ENCODE peak calls at places on chromosome 2, in ten cellular contexts. E is endothelial cell of umbilical vein, A is neuronal stem cell, K is uterus, U is HepG2, N is left ventricle myocardium inferior, X is heart right ventricle, O is tibial nerve, Z is osteoblast, H is psoas muscle. G is an unnamed sample. For H3K36me3, the result is how much of the 10 kb centered on the place peaks cover.

GRCh38 chr2:139911150-139911549 is 1131.0 kb upstream of the NXPH2 start:
- DNase-seq in U (no peak), N (no peak), K (no peak), E (no peak), X (no peak), A (no peak), O (no peak), Z (no peak), H (no peak), G (no peak)

GRCh38 chr2:137151731-137152130 is 386.4 kb downstream of the THSD7B start:
- DNase-seq in O (no peak), K (no peak), Z (no peak), U (peak), E (no peak), A (no peak), X (no peak), N (no peak), H (no peak), G (no peak)

GRCh38 chr2:74593826-74594467 is 39.4 kb downstream of the DOK1 start:
- DNase-seq in Z (no peak), O (no peak), U (peak), A (no peak), E (no peak), K (no peak), X (no peak), N (no peak), H (no peak), G (no peak)

GRCh38 chr2:167192833-167193232 is 304.6 kb downstream of the XIRP2 start:
- DNase-seq in Z (peak), U (no peak), X (no peak), N (no peak), A (no peak), E (no peak), H (no peak), K (no peak), O (no peak), G (no peak)

GRCh38 chr2:186349508-186349907 is 136.6 kb upstream of the ZC3H15 start:
- DNase-seq in E (peak), Z (peak), U (no peak), O (no peak), N (no peak), H (no peak), K (no peak), X (no peak), A (no peak), G (no peak)

GRCh38 chr2:234243871-234244565 is 193.5 kb downstream of the SPP2 start:
- DNase-seq in U (no peak), N (no peak), K (no peak), H (no peak), X (no peak), Z (no peak), A (no peak), O (no peak), E (peak), G (no peak)

GRCh38 chr2:128958241-128958640 is 639.6 kb upstream of the HS6ST1 start:
- DNase-seq in H (no peak), N (no peak), A (no peak), X (no peak), Z (no peak), O (no peak), U (no peak), K (no peak), E (no peak), G (no peak)

GRCh38 chr2:161223139-161223732 is 63.0 kb downstream of the TANK start:
- DNase-seq in O (peak), U (peak), H (no peak), A (no peak), X (no peak), E (peak), Z (no peak), K (no peak), N (no peak), G (no peak)

GRCh38 chr2:7356909-7357584 is 439.8 kb downstream of the RNF144A start:
- DNase-seq in K (no peak), E (no peak), H (no peak), X (no peak), A (no peak), U (peak), N (no peak), Z (no peak), O (no peak), G (no peak)

GRCh38 chr2:199136241-199136640 is 321.5 kb downstream of the SATB2 start:
- DNase-seq in X (no peak), N (no peak), A (no peak), K (no peak), Z (no peak), U (no peak), H (no peak), E (no peak), O (no peak), G (no peak)

GRCh38 chr2:24409166-24409565 is 48.8 kb upstream of the ITSN2 start:
- DNase-seq in H (no peak), K (no peak), U (no peak), A (no peak), O (no peak), X (no peak), N (no peak), Z (peak), E (no peak), G (no peak)

GRCh38 chr2:46236006-46236875 is 61.0 kb upstream of the EPAS1 start:
- DNase-seq in E (no peak), K (no peak), O (no peak), H (no peak), N (no peak), U (no peak), X (no peak), A (no peak), Z (no peak), G (no peak)

GRCh38 chr2:168255866-168256265 is 8.5 kb upstream of the STK39 start:
- DNase-seq in A (no peak), Z (no peak), U (no peak), X (no peak), N (no peak), E (no peak), K (no peak), O (no peak), H (no peak), G (no peak)

GRCh38 chr2:96549967-96550786 is 13.6 kb downstream of the ARID5A start:
- DNase-seq in U (peak), N (peak), K (no peak), X (no peak), E (no peak), Z (peak), A (peak), O (no peak), H (peak), G (no peak)

GRCh38 chr2:239519921-239520585 is 119.2 kb upstream of the HDAC4 start:
- DNase-seq in H (peak), X (no peak), K (no peak), E (no peak), A (no peak), N (peak), O (no peak), Z (no peak), U (no peak), G (no peak)

GRCh38 chr2:183291436-183291835 is 167.2 kb downstream of the NUP35 start:
- DNase-seq in A (no peak), X (no peak), E (no peak), K (no peak), U (no peak), H (no peak), N (no peak), O (no peak), Z (no peak), G (no peak)

GRCh38 chr2:174158003-174158402 is 90.3 kb downstream of the OLA1 start:
- DNase-seq in H (no peak), U (peak), K (no peak), O (peak), Z (no peak), N (no peak), X (peak), E (peak), A (peak), G (no peak)

GRCh38 chr2:56169521-56169920 is 14.3 kb upstream of the CCDC85A start:
- DNase-seq in N (no peak), A (no peak), K (no peak), H (no peak), U (no peak), X (no peak), O (no peak), Z (no peak), E (no peak), G (no peak)

GRCh38 chr2:63424329-63425078 is 163.8 kb downstream of the WDPCP start:
- DNase-seq in A (no peak), E (peak), Z (no peak), U (peak), O (no peak), X (no peak), N (no peak), H (peak), K (no peak), G (no peak)

GRCh38 chr2:46644690-46645385 is 165.5 kb downstream of the TMEM247 start:
- DNase-seq in E (peak), U (no peak), H (no peak), A (no peak), K (no peak), O (no peak), Z (no peak), N (no peak), X (no peak), G (no peak)

GRCh38 chr2:96881349-96882195 is 11.7 kb upstream of the SEMA4C start:
- DNase-seq in Z (no peak), O (no peak), X (no peak), U (no peak), E (no peak), H (no peak), A (no peak), N (no peak), K (no peak), G (no peak)

GRCh38 chr2:17030070-17030469 is 364.4 kb upstream of the CYRIA start:
- DNase-seq in E (no peak), H (no peak), A (no peak), O (no peak), X (no peak), Z (no peak), U (no peak), N (no peak), K (no peak), G (no peak)

GRCh38 chr2:84971799-84972790 is 1.1 kb downstream of the KCMF1 start:
- DNase-seq in O (no peak), Z (peak), K (peak), E (peak), A (no peak), N (peak), X (peak), H (peak), U (no peak), G (peak)

GRCh38 chr2:128584296-128584900 is 265.7 kb upstream of the HS6ST1 start:
- DNase-seq in X (no peak), N (no peak), O (no peak), A (no peak), E (peak), K (no peak), Z (no peak), U (no peak), H (no peak), G (no peak)

GRCh38 chr2:39264733-39265132 is 21.0 kb upstream of the CDKL4 start:
- DNase-seq in A (no peak), K (no peak), E (no peak), O (no peak), H (no peak), X (no peak), U (no peak), N (no peak), Z (no peak), G (no peak)

GRCh38 chr2:121293450-121294325 is 8.7 kb upstream of the TFCP2L1 start:
- DNase-seq in X (peak), A (no peak), U (no peak), O (no peak), N (peak), E (no peak), Z (peak), K (no peak), H (no peak), G (no peak)

GRCh38 chr2:71710805-71711469 is 257.6 kb downstream of the DYSF start:
- DNase-seq in Z (no peak), A (no peak), K (no peak), N (no peak), E (no peak), H (no peak), X (no peak), O (no peak), U (peak), G (no peak)

GRCh38 chr2:43184339-43184895 is 42.0 kb downstream of the ZFP36L2 start:
- DNase-seq in H (no peak), O (no peak), A (no peak), E (no peak), Z (peak), K (no peak), U (peak), N (no peak), X (no peak), G (no peak)

GRCh38 chr2:102094917-102095316 is 47.6 kb upstream of the IL1R1 start:
- DNase-seq in A (no peak), U (peak), O (no peak), E (peak), X (no peak), Z (peak), N (no peak), K (no peak), H (peak), G (no peak)

GRCh38 chr2:140990416-140990815 is 1140.4 kb downstream of the LRP1B start:
- DNase-seq in A (no peak), O (no peak), X (no peak), H (no peak), Z (peak), E (no peak), U (no peak), K (no peak), N (no peak), G (no peak)

GRCh38 chr2:158457092-158457825 is 507 bp downstream of the PKP4 start:
- DNase-seq in A (peak), X (peak), N (peak), E (no peak), U (peak), Z (peak), K (peak), O (peak), H (peak), G (peak)

GRCh38 chr2:191318037-191318728 is 73.0 kb downstream of the MYO1B start:
- DNase-seq in H (no peak), N (no peak), O (no peak), Z (peak), X (peak), A (no peak), E (peak), U (no peak), K (peak), G (no peak)

GRCh38 chr2:82395531-82395930 is 2063.5 kb downstream of the SUCLG1 start:
- DNase-seq in H (no peak), K (no peak), A (no peak), O (no peak), E (no peak), N (no peak), U (no peak), Z (no peak), X (no peak), G (no peak)

GRCh38 chr2:82391386-82391785 is 2067.7 kb downstream of the SUCLG1 start:
- DNase-seq in Z (no peak), U (no peak), E (no peak), A (no peak), H (no peak), X (no peak), O (no peak), N (no peak), K (no peak), G (no peak)
- H3K36me3 ChIP-seq in Z (under half), U (under half), E (under half), A (under half), H (under half), X (under half), O (under half), N (under half), K (under half), G (under half)

DNA sequence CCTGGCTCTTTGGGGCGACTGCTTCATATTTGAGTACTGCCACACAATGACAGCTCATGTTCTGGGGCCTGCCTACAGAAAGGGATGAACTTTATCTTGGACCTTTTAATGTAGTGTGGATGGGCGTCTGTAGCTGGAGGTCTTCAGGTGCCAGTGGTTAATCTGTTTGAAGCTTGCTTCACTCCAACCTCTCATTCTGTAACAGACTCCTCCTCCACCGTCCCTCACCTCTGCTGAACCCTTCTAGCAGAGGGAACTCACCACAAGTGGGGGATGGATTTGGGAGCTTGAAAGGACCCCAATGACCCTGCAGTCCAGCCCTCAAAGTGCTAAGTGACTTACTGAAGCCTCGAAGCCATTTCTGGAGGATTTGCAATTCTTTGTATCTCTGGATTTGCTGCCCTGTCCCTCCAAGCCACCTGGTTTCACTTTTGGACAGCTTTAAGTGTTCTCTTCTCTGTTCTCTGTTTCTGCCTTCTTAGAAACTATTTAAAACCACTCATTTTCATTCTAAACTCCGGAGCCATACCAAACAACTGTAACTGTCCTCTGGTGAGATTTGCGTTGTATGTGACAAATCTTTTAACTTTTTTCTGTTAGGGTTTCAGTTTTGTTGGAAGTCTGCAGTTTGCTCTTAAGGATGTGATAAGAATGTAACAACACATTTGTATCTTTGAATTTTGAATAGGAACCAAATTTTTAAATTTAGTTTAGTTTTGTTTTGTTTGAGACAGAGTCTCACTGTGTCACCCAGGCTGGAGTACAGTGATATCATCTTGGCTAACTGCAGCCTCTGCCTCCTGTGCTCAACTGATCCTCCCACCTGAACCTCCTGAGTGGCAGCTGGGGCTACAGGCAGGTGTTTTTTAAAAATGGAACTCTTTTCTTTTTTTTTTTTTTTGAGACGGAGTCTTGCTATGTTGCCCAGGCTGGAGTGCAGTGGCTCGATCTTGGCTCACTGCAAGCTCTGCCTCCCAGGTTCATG is 37.0 kb upstream of the CASP8 start:
- DNase-seq in N (no peak), X (no peak), Z (no peak), O (no peak), U (no peak), E (no peak), A (no peak), K (no peak), H (no peak), G (no peak)
- H3K27ac ChIP-seq in N (no peak), X (no peak), Z (no peak), O (no peak), U (peak), E (no peak), A (no peak), K (no peak), H (no peak), G (no peak)

DNA sequence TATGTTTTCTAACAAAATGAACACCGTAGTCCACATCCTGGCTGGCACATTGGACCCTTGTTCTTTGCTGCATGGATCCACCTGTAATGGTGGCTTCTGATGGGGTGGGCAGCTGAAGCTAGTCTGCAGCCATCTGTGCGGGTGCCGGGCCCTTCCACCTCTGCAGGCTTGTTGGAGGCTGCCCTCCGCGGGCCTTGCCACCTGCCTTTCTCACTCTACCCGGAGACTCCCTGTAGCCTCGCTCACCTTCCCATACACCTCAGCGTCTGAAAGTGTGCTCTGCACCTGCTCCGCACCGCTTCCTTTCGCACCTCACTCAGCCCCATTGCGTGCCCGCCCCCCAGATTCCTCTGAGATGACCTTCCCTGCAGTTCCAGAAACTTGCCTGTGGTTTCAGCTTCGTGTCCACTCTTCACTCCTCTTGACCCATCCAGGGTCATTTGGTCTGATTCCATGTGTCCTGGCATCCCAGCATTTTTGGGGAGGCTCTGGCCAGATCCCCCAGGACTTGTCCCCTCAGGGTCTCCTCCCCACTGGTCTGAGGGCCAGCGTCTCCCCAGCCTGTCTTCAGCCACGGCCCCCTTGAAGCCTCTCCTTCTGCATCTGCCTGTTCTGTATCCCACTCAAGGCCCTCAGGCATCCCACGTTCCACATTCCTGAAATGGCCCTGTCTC is 18.2 kb downstream of the ATG4B start:
- DNase-seq in N (no peak), Z (peak), X (no peak), H (no peak), A (no peak), U (no peak), E (no peak), K (no peak), O (no peak), G (no peak)
- H3K36me3 ChIP-seq in N (half or more), Z (half or more), X (under half), H (under half), A (under half), U (under half), E (half or more), K (under half), O (half or more), G (under half)

GRCh38 chr2:27752551-27753237 is 18.8 kb upstream of the MRPL33 start:
- DNase-seq in E (no peak), X (no peak), U (peak), A (no peak), O (no peak), K (no peak), N (no peak), Z (no peak), H (no peak), G (no peak)
- H3K27ac ChIP-seq in E (no peak), X (peak), U (peak), A (peak), O (no peak), K (no peak), N (no peak), Z (no peak), H (no peak), G (peak)

GRCh38 chr2:236706288-236706687 is 136.7 kb downstream of the ACKR3 start:
- DNase-seq in H (no peak), U (no peak), A (no peak), K (no peak), E (no peak), X (no peak), O (no peak), Z (no peak), N (no peak), G (no peak)
- H3K36me3 ChIP-seq in H (under half), U (under half), A (under half), K (under half), E (under half), X (under half), O (under half), Z (under half), N (under half), G (under half)

GRCh38 chr2:33265584-33266338 is 210.7 kb upstream of the RASGRP3 start:
- DNase-seq in Z (no peak), X (no peak), H (no peak), U (no peak), K (no peak), E (no peak), O (no peak), N (no peak), A (no peak), G (no peak)

GRCh38 chr2:33267043-33267442 is 209.4 kb upstream of the RASGRP3 start:
- DNase-seq in Z (no peak), U (no peak), N (no peak), A (no peak), O (no peak), K (no peak), X (no peak), H (no peak), E (no peak), G (no peak)

GRCh38 chr2:33266467-33266866 is 210.0 kb upstream of the RASGRP3 start:
- DNase-seq in X (no peak), E (no peak), O (no peak), U (no peak), N (no peak), H (no peak), K (no peak), A (no peak), Z (no peak), G (no peak)

GRCh38 chr2:33267745-33268144 is 208.7 kb upstream of the RASGRP3 start:
- DNase-seq in X (no peak), O (no peak), Z (no peak), E (peak), U (no peak), A (no peak), H (no peak), N (no peak), K (no peak), G (no peak)

DNA sequence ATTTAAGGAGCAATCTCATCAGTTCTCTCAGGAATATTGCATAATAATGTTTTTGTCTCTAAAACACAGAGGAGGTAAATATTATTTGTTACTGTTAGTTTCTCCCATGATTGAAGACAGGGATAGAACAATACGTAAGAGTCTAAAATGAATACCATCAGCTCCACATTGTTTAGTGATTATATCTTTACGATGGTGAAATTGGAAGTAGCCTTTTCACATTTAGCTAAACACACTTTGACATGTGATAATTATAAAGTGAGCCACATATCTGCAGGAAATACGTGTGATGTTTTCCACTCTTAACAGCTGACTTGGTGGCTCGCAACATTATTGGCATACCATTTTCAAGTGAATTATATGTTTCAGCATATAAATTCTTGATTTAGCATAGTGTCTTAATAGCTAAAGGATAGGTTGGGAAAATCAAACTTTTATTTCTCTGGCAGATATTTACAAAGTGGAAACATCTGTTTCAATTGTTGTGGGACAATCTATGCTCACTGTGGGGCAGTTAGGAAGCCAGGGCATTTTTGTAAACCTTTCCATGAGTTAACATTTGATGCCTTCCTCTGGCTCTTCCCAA is 208.1 kb upstream of the RASGRP3 start:
- DNase-seq in U (no peak), X (no peak), A (no peak), H (no peak), Z (no peak), E (peak), K (no peak), O (no peak), N (no peak), G (no peak)
- H3K27ac ChIP-seq in U (no peak), X (no peak), A (no peak), H (no peak), Z (no peak), E (no peak), K (no peak), O (no peak), N (no peak), G (no peak)

G was measured in CD8-positive, alpha-beta memory T cell.